ENCODE peak calls at places on chromosomes 5 and 9, in ten cellular contexts. One of them, this sample, is unnamed.

GRCh38 chr5:153632748-153633290 is 142.3 kb downstream of the GRIA1 start:
- DNase-seq in spleen: no peak
- DNase-seq in GM06990: no peak
- DNase-seq in skeletal muscle cell: no peak
- DNase-seq in MG63: peak; percentile 14
- DNase-seq in osteoblast: no peak
- DNase-seq in tibial artery: no peak
- DNase-seq in iPS DF 6.9: no peak
- DNase-seq in epithelial cell of proximal tubule: no peak
- DNase-seq in ascending aorta: no peak
- DNase-seq in this sample: no peak

GRCh38 chr9:82555408-82555807 is 507.5 kb downstream of the RASEF start:
- DNase-seq in epithelial cell of proximal tubule: no peak
- DNase-seq in tibial artery: no peak
- DNase-seq in MG63: peak; percentile 0
- DNase-seq in iPS DF 6.9: no peak
- DNase-seq in ascending aorta: no peak
- DNase-seq in osteoblast: no peak
- DNase-seq in GM06990: no peak
- DNase-seq in skeletal muscle cell: no peak
- DNase-seq in spleen: no peak
- DNase-seq in this sample: peak; percentile 60

GRCh38 chr5:133298447-133298846 is 246.6 kb downstream of the HSPA4 start:
- DNase-seq in spleen: no peak
- DNase-seq in osteoblast: no peak
- DNase-seq in ascending aorta: no peak
- DNase-seq in tibial artery: no peak
- DNase-seq in skeletal muscle cell: no peak
- DNase-seq in GM06990: no peak
- DNase-seq in MG63: no peak
- DNase-seq in iPS DF 6.9: no peak
- DNase-seq in epithelial cell of proximal tubule: no peak
- DNase-seq in this sample: no peak

GRCh38 chr5:72556351-72557146 is 49.3 kb upstream of the ZNF366 start:
- DNase-seq in ascending aorta: peak; percentile 72
- DNase-seq in skeletal muscle cell: peak; percentile 58
- DNase-seq in MG63: peak; percentile 16
- DNase-seq in epithelial cell of proximal tubule: peak; percentile 18
- DNase-seq in GM06990: peak; percentile 69
- DNase-seq in tibial artery: peak; percentile 77
- DNase-seq in iPS DF 6.9: peak; percentile 52
- DNase-seq in spleen: peak; percentile 87
- DNase-seq in osteoblast: peak; percentile 73
- DNase-seq in this sample: peak; percentile 95

GRCh38 chr5:18985397-18985796 is 1002.6 kb downstream of the CDH18 start:
- DNase-seq in GM06990: no peak
- DNase-seq in tibial artery: no peak
- DNase-seq in osteoblast: no peak
- DNase-seq in spleen: no peak
- DNase-seq in MG63: no peak
- DNase-seq in epithelial cell of proximal tubule: no peak
- DNase-seq in iPS DF 6.9: no peak
- DNase-seq in ascending aorta: no peak
- DNase-seq in skeletal muscle cell: no peak
- DNase-seq in this sample: no peak

GRCh38 chr5:172144291-172144815 is 43.7 kb downstream of the STK10 start:
- DNase-seq in MG63: no peak
- DNase-seq in tibial artery: no peak
- DNase-seq in osteoblast: peak; percentile 79
- DNase-seq in iPS DF 6.9: no peak
- DNase-seq in ascending aorta: no peak
- DNase-seq in skeletal muscle cell: no peak
- DNase-seq in epithelial cell of proximal tubule: no peak
- DNase-seq in GM06990: no peak
- DNase-seq in spleen: no peak
- DNase-seq in this sample: peak; percentile 95

GRCh38 chr5:17833336-17833735 is 199.1 kb downstream of the TAF11L14 start:
- DNase-seq in epithelial cell of proximal tubule: no peak
- DNase-seq in spleen: no peak
- DNase-seq in osteoblast: no peak
- DNase-seq in GM06990: no peak
- DNase-seq in MG63: no peak
- DNase-seq in iPS DF 6.9: no peak
- DNase-seq in tibial artery: no peak
- DNase-seq in ascending aorta: no peak
- DNase-seq in skeletal muscle cell: no peak
- DNase-seq in this sample: no peak

GRCh38 chr5:108634251-108634950 is 113.3 kb upstream of the FER start:
- DNase-seq in GM06990: no peak
- DNase-seq in epithelial cell of proximal tubule: no peak
- DNase-seq in spleen: no peak
- DNase-seq in ascending aorta: no peak
- DNase-seq in iPS DF 6.9: no peak
- DNase-seq in osteoblast: peak; percentile 72
- DNase-seq in tibial artery: no peak
- DNase-seq in skeletal muscle cell: no peak
- DNase-seq in MG63: no peak
- DNase-seq in this sample: no peak

GRCh38 chr9:137281345-137282116 is 4.0 kb downstream of the TOR4A start:
- DNase-seq in tibial artery: no peak
- DNase-seq in skeletal muscle cell: no peak
- DNase-seq in iPS DF 6.9: no peak
- DNase-seq in ascending aorta: no peak
- DNase-seq in osteoblast: peak; percentile 70
- DNase-seq in MG63: no peak
- DNase-seq in spleen: peak; percentile 74
- DNase-seq in epithelial cell of proximal tubule: no peak
- DNase-seq in GM06990: no peak
- DNase-seq in this sample: no peak

GRCh38 chr9:3758816-3759576 is 233.2 kb upstream of the RFX3 start:
- DNase-seq in skeletal muscle cell: no peak
- DNase-seq in ascending aorta: no peak
- DNase-seq in tibial artery: no peak
- DNase-seq in MG63: no peak
- DNase-seq in osteoblast: peak; percentile 60
- DNase-seq in GM06990: no peak
- DNase-seq in spleen: no peak
- DNase-seq in epithelial cell of proximal tubule: no peak
- DNase-seq in iPS DF 6.9: no peak
- DNase-seq in this sample: peak; percentile 72

GRCh38 chr5:154236011-154236410 is 45.5 kb downstream of the GALNT10 start:
- DNase-seq in GM06990: no peak
- DNase-seq in epithelial cell of proximal tubule: no peak
- DNase-seq in ascending aorta: no peak
- DNase-seq in skeletal muscle cell: no peak
- DNase-seq in MG63: no peak
- DNase-seq in iPS DF 6.9: no peak
- DNase-seq in spleen: no peak
- DNase-seq in osteoblast: no peak
- DNase-seq in tibial artery: no peak
- DNase-seq in this sample: no peak

GRCh38 chr5:172458956-172459355 is 4.6 kb upstream of the SH3PXD2B start:
- DNase-seq in ascending aorta: no peak
- DNase-seq in MG63: no peak
- DNase-seq in iPS DF 6.9: no peak
- DNase-seq in epithelial cell of proximal tubule: no peak
- DNase-seq in tibial artery: no peak
- DNase-seq in spleen: no peak
- DNase-seq in osteoblast: no peak
- DNase-seq in GM06990: no peak
- DNase-seq in skeletal muscle cell: no peak
- DNase-seq in this sample: peak; percentile 78

GRCh38 chr5:69231851-69232250 is 2.8 kb upstream of the CDK7 start:
- DNase-seq in ascending aorta: no peak
- DNase-seq in tibial artery: no peak
- DNase-seq in epithelial cell of proximal tubule: peak; percentile 74
- DNase-seq in iPS DF 6.9: no peak
- DNase-seq in osteoblast: no peak
- DNase-seq in MG63: peak; percentile 52
- DNase-seq in skeletal muscle cell: no peak
- DNase-seq in spleen: no peak
- DNase-seq in GM06990: no peak
- DNase-seq in this sample: no peak

GRCh38 chr5:160508780-160509361 is 87.2 kb downstream of the PTTG1 start:
- DNase-seq in iPS DF 6.9: peak; percentile 63
- DNase-seq in osteoblast: peak; percentile 89
- DNase-seq in MG63: peak; percentile 61
- DNase-seq in epithelial cell of proximal tubule: peak; percentile 16
- DNase-seq in tibial artery: no peak
- DNase-seq in skeletal muscle cell: peak; percentile 47
- DNase-seq in spleen: no peak
- DNase-seq in GM06990: peak; percentile 35
- DNase-seq in ascending aorta: peak; percentile 70
- DNase-seq in this sample: peak; percentile 49

GRCh38 chr5:115543931-115544370 is 624 bp downstream of the FEM1C start:
- DNase-seq in osteoblast: peak; percentile 80
- DNase-seq in spleen: no peak
- DNase-seq in skeletal muscle cell: no peak
- DNase-seq in MG63: peak; percentile 66
- DNase-seq in ascending aorta: peak; percentile 73
- DNase-seq in GM06990: no peak
- DNase-seq in iPS DF 6.9: no peak
- DNase-seq in tibial artery: peak; percentile 78
- DNase-seq in epithelial cell of proximal tubule: no peak
- DNase-seq in this sample: peak; percentile 62

GRCh38 chr9:71690058-71690691 is 78.1 kb downstream of the CEMIP2 start:
- DNase-seq in tibial artery: no peak
- DNase-seq in ascending aorta: no peak
- DNase-seq in iPS DF 6.9: no peak
- DNase-seq in MG63: no peak
- DNase-seq in spleen: no peak
- DNase-seq in epithelial cell of proximal tubule: no peak
- DNase-seq in osteoblast: no peak
- DNase-seq in GM06990: no peak
- DNase-seq in skeletal muscle cell: no peak
- DNase-seq in this sample: no peak

GRCh38 chr9:98432134-98432533 is 176.7 kb upstream of the TBC1D2 start:
- DNase-seq in osteoblast: no peak
- DNase-seq in MG63: no peak
- DNase-seq in tibial artery: no peak
- DNase-seq in skeletal muscle cell: no peak
- DNase-seq in ascending aorta: no peak
- DNase-seq in iPS DF 6.9: no peak
- DNase-seq in epithelial cell of proximal tubule: no peak
- DNase-seq in spleen: no peak
- DNase-seq in GM06990: no peak
- DNase-seq in this sample: no peak

GRCh38 chr9:107638922-107639321 is 149.4 kb upstream of the KLF4 start:
- DNase-seq in tibial artery: peak; percentile 88
- DNase-seq in epithelial cell of proximal tubule: no peak
- DNase-seq in spleen: no peak
- DNase-seq in GM06990: no peak
- DNase-seq in ascending aorta: peak; percentile 87
- DNase-seq in skeletal muscle cell: peak; percentile 59
- DNase-seq in osteoblast: peak; percentile 93
- DNase-seq in MG63: peak; percentile 24
- DNase-seq in iPS DF 6.9: no peak
- DNase-seq in this sample: peak; percentile 85
- H3K4me3 ChIP-seq in tibial artery: peak overlapping the region; percentile 53
- H3K4me3 ChIP-seq in epithelial cell of proximal tubule: no peak overlapping the region
- H3K4me3 ChIP-seq in spleen: no peak overlapping the region
- H3K4me3 ChIP-seq in GM06990: no peak overlapping the region
- H3K4me3 ChIP-seq in ascending aorta: peak overlapping the region; percentile 62
- H3K4me3 ChIP-seq in skeletal muscle cell: peak overlapping the region; percentile 49
- H3K4me3 ChIP-seq in osteoblast: peak overlapping the region; percentile 71
- H3K4me3 ChIP-seq in MG63: peak overlapping the region; percentile 39
- H3K4me3 ChIP-seq in iPS DF 6.9: no peak overlapping the region
- H3K4me3 ChIP-seq in this sample: peak overlapping the region; percentile 64

GRCh38 chr5:23012842-23013241 is 159.7 kb upstream of the CDH12 start:
- DNase-seq in tibial artery: no peak
- DNase-seq in osteoblast: no peak
- DNase-seq in iPS DF 6.9: no peak
- DNase-seq in ascending aorta: no peak
- DNase-seq in MG63: no peak
- DNase-seq in GM06990: no peak
- DNase-seq in spleen: no peak
- DNase-seq in skeletal muscle cell: no peak
- DNase-seq in epithelial cell of proximal tubule: no peak
- DNase-seq in this sample: no peak
- H3K4me3 ChIP-seq in tibial artery: no peak overlapping the region
- H3K4me3 ChIP-seq in osteoblast: no peak overlapping the region
- H3K4me3 ChIP-seq in iPS DF 6.9: no peak overlapping the region
- H3K4me3 ChIP-seq in ascending aorta: peak overlapping the region; percentile 17
- H3K4me3 ChIP-seq in MG63: peak overlapping the region; percentile 55
- H3K4me3 ChIP-seq in GM06990: no peak overlapping the region
- H3K4me3 ChIP-seq in spleen: no peak overlapping the region
- H3K4me3 ChIP-seq in skeletal muscle cell: peak overlapping the region; percentile 6
- H3K4me3 ChIP-seq in epithelial cell of proximal tubule: peak overlapping the region; percentile 21
- H3K4me3 ChIP-seq in this sample: no peak overlapping the region

GRCh38 chr5:59036274-59036961 is 453.5 kb downstream of the RAB3C start:
- DNase-seq in ascending aorta: peak; percentile 69
- DNase-seq in tibial artery: peak; percentile 70
- DNase-seq in spleen: no peak
- DNase-seq in skeletal muscle cell: peak; percentile 98
- DNase-seq in GM06990: no peak
- DNase-seq in MG63: peak; percentile 58
- DNase-seq in osteoblast: peak; percentile 85
- DNase-seq in epithelial cell of proximal tubule: no peak
- DNase-seq in iPS DF 6.9: no peak
- DNase-seq in this sample: peak; percentile 76
- H3K4me3 ChIP-seq in ascending aorta: no peak overlapping the region
- H3K4me3 ChIP-seq in tibial artery: peak overlapping the region; percentile 63
- H3K4me3 ChIP-seq in spleen: no peak overlapping the region
- H3K4me3 ChIP-seq in skeletal muscle cell: peak overlapping the region; percentile 91
- H3K4me3 ChIP-seq in GM06990: no peak overlapping the region
- H3K4me3 ChIP-seq in MG63: no peak overlapping the region
- H3K4me3 ChIP-seq in osteoblast: peak overlapping the region; percentile 85
- H3K4me3 ChIP-seq in epithelial cell of proximal tubule: no peak overlapping the region
- H3K4me3 ChIP-seq in iPS DF 6.9: no peak overlapping the region
- H3K4me3 ChIP-seq in this sample: peak overlapping the region; percentile 76

DNA sequence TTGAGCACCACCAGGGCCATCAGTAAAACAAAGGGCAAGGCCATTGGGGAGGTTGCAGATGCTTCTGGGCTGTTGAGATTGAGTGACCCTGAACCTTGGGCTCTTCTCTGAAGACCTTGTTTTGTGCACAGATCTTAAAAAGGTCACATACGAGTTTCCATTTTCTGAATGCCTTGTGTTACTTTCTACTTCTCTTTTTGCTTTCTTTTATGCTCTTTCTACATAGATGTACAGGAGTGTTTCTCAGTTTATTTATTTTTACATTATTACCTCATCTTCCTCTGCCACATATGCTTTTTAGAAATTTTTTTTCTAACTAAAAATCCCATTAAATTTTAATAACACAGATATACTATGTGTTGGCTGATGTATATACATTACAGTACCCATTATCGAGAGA is at the start of gene IFNA5:
- DNase-seq in tibial artery: no peak
- DNase-seq in iPS DF 6.9: no peak
- DNase-seq in GM06990: no peak
- DNase-seq in epithelial cell of proximal tubule: no peak
- DNase-seq in ascending aorta: no peak
- DNase-seq in MG63: no peak
- DNase-seq in osteoblast: no peak
- DNase-seq in spleen: no peak
- DNase-seq in skeletal muscle cell: no peak
- DNase-seq in this sample: no peak
- H3K4me3 ChIP-seq in tibial artery: no peak within 1 kb of the TSS
- H3K4me3 ChIP-seq in iPS DF 6.9: no peak within 1 kb of the TSS
- H3K4me3 ChIP-seq in GM06990: no peak within 1 kb of the TSS
- H3K4me3 ChIP-seq in epithelial cell of proximal tubule: no peak within 1 kb of the TSS
- H3K4me3 ChIP-seq in ascending aorta: no peak within 1 kb of the TSS
- H3K4me3 ChIP-seq in MG63: no peak within 1 kb of the TSS
- H3K4me3 ChIP-seq in osteoblast: no peak within 1 kb of the TSS
- H3K4me3 ChIP-seq in spleen: no peak within 1 kb of the TSS
- H3K4me3 ChIP-seq in skeletal muscle cell: no peak within 1 kb of the TSS
- H3K4me3 ChIP-seq in this sample: no peak within 1 kb of the TSS